ENCODE peak calls at places on chromosome 9, in five cellular contexts. One of them, this sample, is unnamed.

GRCh38 chr9:2406252-2406651 is 215.3 kb upstream of the VLDLR start:
- DNase-seq in GM20000: no peak
- DNase-seq in Calu3: no peak
- DNase-seq in HFFc6: no peak
- DNase-seq in H9: no peak
- DNase-seq in this sample: no peak

GRCh38 chr9:107222020-107222522 is 61.0 kb upstream of the RAD23B start:
- DNase-seq in GM20000: no peak
- DNase-seq in Calu3: no peak
- DNase-seq in HFFc6: peak
- DNase-seq in H9: no peak
- DNase-seq in this sample: no peak

GRCh38 chr9:129703667-129704355 is 38.4 kb downstream of the PRRX2 start:
- DNase-seq in GM20000: no peak
- DNase-seq in Calu3: no peak
- DNase-seq in HFFc6: peak
- DNase-seq in H9: no peak
- DNase-seq in this sample: no peak

GRCh38 chr9:28688172-28688571 is 1114.9 kb upstream of the C9orf72 start:
- DNase-seq in GM20000: no peak
- DNase-seq in Calu3: no peak
- DNase-seq in HFFc6: no peak
- DNase-seq in H9: no peak
- DNase-seq in this sample: no peak

GRCh38 chr9:37029304-37029775 is 4.7 kb downstream of the PAX5 start:
- DNase-seq in GM20000: peak
- DNase-seq in Calu3: no peak
- DNase-seq in HFFc6: no peak
- DNase-seq in H9: peak
- DNase-seq in this sample: no peak

GRCh38 chr9:33752130-33752637 is 43.2 kb upstream of the PRSS3 start:
- DNase-seq in GM20000: no peak
- DNase-seq in Calu3: no peak
- DNase-seq in HFFc6: no peak
- DNase-seq in H9: no peak
- DNase-seq in this sample: no peak

GRCh38 chr9:97315550-97315949 is 8.1 kb downstream of the CCDC180 start:
- DNase-seq in GM20000: no peak
- DNase-seq in Calu3: no peak
- DNase-seq in HFFc6: peak
- DNase-seq in H9: no peak
- DNase-seq in this sample: no peak

GRCh38 chr9:75359638-75360037 is 271.3 kb downstream of the OSTF1 start:
- DNase-seq in GM20000: no peak
- DNase-seq in Calu3: no peak
- DNase-seq in HFFc6: no peak
- DNase-seq in H9: no peak
- DNase-seq in this sample: no peak

GRCh38 chr9:126965541-126966428 is 51.2 kb downstream of the RALGPS1 start:
- DNase-seq in GM20000: peak
- DNase-seq in Calu3: peak
- DNase-seq in HFFc6: peak
- DNase-seq in H9: peak
- DNase-seq in this sample: peak

GRCh38 chr9:27888661-27889295 is 315.5 kb upstream of the C9orf72 start:
- DNase-seq in GM20000: peak
- DNase-seq in Calu3: peak
- DNase-seq in HFFc6: no peak
- DNase-seq in H9: peak
- DNase-seq in this sample: peak

GRCh38 chr9:124214596-124215550 is 42.9 kb upstream of the NEK6 start:
- DNase-seq in GM20000: no peak
- DNase-seq in Calu3: no peak
- DNase-seq in HFFc6: no peak
- DNase-seq in H9: no peak
- DNase-seq in this sample: no peak

GRCh38 chr9:114914139-114914538 is 16.3 kb downstream of the TNFSF8 start:
- DNase-seq in GM20000: no peak
- DNase-seq in Calu3: no peak
- DNase-seq in HFFc6: no peak
- DNase-seq in H9: no peak
- DNase-seq in this sample: no peak
- TF ChIP-seq CTCF in GM20000: no peak
- TF ChIP-seq CTCF in Calu3: no peak
- TF ChIP-seq CTCF in HFFc6: peak
- TF ChIP-seq CTCF in H9: peak
- TF ChIP-seq CTCF in this sample: no peak

GRCh38 chr9:132182609-132183073 is 20.8 kb downstream of the NTNG2 start:
- DNase-seq in GM20000: no peak
- DNase-seq in Calu3: no peak
- DNase-seq in HFFc6: no peak
- DNase-seq in H9: no peak
- DNase-seq in this sample: no peak
- TF ChIP-seq CTCF in GM20000: no peak
- TF ChIP-seq CTCF in Calu3: no peak
- TF ChIP-seq CTCF in HFFc6: peak
- TF ChIP-seq CTCF in H9: peak
- TF ChIP-seq CTCF in this sample: no peak

DNA sequence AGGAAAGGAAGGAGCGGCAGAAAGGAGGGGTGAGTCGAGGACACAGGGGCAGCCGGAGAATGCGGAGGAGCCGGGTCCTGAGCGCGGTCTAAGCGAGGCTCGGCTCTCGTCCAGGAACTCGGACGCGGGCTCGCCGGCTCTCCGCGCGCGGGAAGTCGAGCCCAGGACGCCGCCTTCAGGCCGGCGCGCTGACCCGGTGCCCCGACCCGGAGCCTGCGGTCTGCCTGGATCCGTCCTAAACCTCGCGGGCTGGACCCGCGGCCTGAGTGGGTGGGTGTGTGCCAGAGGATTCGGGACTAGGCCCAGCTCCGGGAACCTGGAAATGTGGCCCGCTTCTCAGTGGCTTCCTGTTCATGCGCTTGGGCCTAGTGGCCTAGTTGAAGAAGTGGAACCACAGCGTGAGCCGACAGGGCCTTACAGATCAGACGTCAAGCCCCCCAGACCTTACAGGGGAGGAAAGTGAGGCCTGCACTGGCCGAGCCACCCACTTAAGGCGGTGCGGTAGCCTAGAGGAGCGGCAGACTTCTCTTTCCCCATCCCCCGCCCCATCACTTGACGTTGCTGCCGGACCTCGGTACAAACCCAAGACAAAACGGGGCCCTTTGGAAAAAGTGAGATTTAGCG is 1.2 kb downstream of the CDKN2B-AS1 start:
- DNase-seq in GM20000: no peak
- DNase-seq in Calu3: peak
- DNase-seq in HFFc6: no peak
- DNase-seq in H9: no peak
- DNase-seq in this sample: no peak
- TF ChIP-seq CTCF in GM20000: no peak
- TF ChIP-seq CTCF in Calu3: no peak
- TF ChIP-seq CTCF in HFFc6: peak
- TF ChIP-seq CTCF in H9: peak
- TF ChIP-seq CTCF in this sample: no peak

DNA sequence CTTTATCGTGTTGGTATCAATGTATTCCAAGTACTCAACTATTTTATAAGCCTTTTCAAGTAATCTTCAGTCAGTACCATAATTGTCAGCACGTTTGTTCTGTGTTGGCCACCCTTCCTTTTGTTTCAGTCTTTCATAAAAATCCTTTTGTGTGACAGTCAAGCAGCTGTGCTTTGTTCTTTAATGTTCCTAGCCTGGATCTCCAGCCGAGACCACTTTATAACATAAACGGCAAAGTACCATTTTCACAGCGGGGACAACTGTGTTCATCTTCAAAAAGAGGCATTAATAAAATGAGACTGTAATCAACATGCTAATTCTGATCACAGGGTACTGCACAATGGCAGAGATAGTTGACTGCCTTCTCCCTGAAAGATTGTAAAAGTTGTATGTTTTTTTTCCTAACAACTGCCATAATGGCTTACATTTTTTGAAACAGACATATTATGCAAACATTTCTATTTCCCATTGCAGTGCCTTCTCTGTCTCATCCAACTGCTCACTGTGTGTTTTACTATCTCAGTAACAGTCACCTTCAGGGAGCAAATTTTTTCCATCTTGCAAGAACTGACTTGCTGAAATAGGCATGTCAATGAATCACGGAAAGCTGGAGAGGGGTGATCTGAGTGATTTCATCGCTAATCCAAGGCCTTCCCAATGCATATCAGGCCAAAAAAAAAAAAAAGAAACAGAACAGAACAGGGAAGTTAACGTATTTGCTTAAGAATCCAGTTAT is 828.5 kb upstream of the DMAC1 start:
- DNase-seq in GM20000: no peak
- DNase-seq in Calu3: no peak
- DNase-seq in HFFc6: no peak
- DNase-seq in H9: no peak
- DNase-seq in this sample: no peak
- TF ChIP-seq CTCF in GM20000: no peak
- TF ChIP-seq CTCF in Calu3: no peak
- TF ChIP-seq CTCF in HFFc6: no peak
- TF ChIP-seq CTCF in H9: no peak
- TF ChIP-seq CTCF in this sample: no peak

DNA sequence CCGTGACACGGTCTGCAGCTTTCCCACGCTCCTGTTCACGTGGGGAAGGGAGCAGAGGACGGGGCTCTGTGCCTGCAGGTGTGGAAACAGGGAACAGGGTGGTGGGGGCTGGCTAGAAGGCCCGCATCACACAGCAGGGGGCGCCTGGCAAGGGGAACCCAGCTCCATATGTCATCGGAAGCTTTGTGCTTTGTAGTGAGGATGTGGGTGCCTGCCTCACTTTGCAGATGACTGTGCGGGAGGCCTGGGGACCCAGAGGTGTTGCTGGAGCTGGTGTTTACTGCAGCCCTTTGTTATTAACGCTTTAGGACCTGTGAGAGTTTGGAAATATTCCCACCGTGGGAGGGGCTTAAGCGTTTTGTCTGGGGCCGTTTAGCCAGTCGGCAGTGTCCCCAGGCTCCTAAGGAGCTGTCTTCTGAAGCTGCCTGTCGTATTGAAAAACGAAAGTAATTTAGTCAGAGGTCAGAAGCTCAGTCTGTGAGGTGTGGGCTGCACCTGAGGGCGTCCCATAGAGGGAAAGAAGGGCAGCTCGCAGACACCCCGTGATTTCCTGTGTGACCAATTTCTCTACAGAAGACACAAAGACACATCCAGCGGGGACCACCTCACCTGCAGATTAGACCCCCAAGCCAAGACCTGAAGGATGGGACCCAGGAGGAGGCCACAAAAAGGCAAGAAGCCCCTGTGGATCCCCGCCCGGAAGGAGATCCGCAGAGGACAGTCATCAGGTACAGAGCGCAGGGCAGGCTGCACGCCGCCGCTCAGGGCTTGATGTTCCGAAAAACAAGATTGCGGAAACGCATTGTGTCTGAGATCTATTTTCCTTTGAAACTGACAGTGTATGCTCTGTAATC is 9.1 kb downstream of the MAN1B1 start:
- DNase-seq in GM20000: peak
- DNase-seq in Calu3: no peak
- DNase-seq in HFFc6: no peak
- DNase-seq in H9: no peak
- DNase-seq in this sample: peak
- TF ChIP-seq CTCF in GM20000: peak
- TF ChIP-seq CTCF in Calu3: no peak
- TF ChIP-seq CTCF in HFFc6: peak
- TF ChIP-seq CTCF in H9: no peak
- TF ChIP-seq CTCF in this sample: peak

GRCh38 chr9:69307446-69308216 is 17.4 kb upstream of the ENTREP1 start:
- DNase-seq in GM20000: no peak
- DNase-seq in Calu3: no peak
- DNase-seq in HFFc6: peak
- DNase-seq in H9: peak
- DNase-seq in this sample: no peak
- TF ChIP-seq CTCF in GM20000: no peak
- TF ChIP-seq CTCF in Calu3: no peak
- TF ChIP-seq CTCF in HFFc6: peak
- TF ChIP-seq CTCF in H9: peak
- TF ChIP-seq CTCF in this sample: no peak

DNA sequence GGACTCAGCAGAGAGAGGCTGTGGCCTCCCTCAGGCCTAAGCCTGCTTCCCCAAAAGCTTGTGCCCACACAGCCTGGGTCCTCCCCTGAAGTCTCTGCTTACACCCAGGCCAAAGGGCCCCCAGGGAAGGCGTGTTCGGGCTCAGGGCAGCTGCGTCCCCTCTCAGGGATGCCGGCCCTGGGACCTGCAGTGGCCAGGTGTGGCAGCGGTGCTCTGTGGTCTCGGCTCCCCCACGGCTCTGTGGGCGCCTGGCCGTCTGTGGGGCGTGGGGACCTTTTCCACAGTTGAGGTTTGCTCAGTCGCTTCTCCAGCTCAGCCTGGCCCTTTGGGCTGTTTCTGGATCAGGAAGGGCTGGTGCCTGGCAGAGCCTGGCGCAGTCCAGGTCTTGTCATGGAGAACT is 75.9 kb downstream of the RXRA start:
- DNase-seq in GM20000: no peak
- DNase-seq in Calu3: no peak
- DNase-seq in HFFc6: no peak
- DNase-seq in H9: no peak
- DNase-seq in this sample: no peak
- TF ChIP-seq CTCF in GM20000: no peak
- TF ChIP-seq CTCF in Calu3: no peak
- TF ChIP-seq CTCF in HFFc6: no peak
- TF ChIP-seq CTCF in H9: no peak
- TF ChIP-seq CTCF in this sample: no peak

This sample was measured in activated CD8-positive, alpha-beta T cell treated with anti-CD3 and anti-CD28 coated beads for 36 hours.